ENCODE peak calls at places on chromosomes 6 and 20, in seven cellular contexts. X is heart left ventricle; F is activated CD8-positive, alpha-beta memory T cell treated with anti-CD3 and anti-CD28 coated beads, Interleukin-2, amount 50 U/mL, for 4 hours; O is foreskin keratinocyte; C is stimulated activated CD4-positive, alpha-beta T cell treated with anti-CD3 and anti-CD28 coated beads, TNF-alpha, amount 100 ng/mL, for 1 hour; D is NCI-H2081; Z is lung. P is an unnamed sample.

GRCh38 chr20:63854766-63855362 is 6.4 kb upstream of the ABHD16B start:
- DNase-seq in X (peak), F (no peak), O (no peak), C (no peak), D (no peak), Z (no peak), P (no peak)

GRCh38 chr6:159969204-159969912 is 476 bp downstream of the IGF2R start:
- DNase-seq in X (peak), F (peak), O (no peak), C (no peak), D (no peak), Z (no peak), P (peak)

GRCh38 chr6:139439278-139439813 is 64.9 kb upstream of the CITED2 start:
- DNase-seq in X (no peak), F (no peak), O (no peak), C (no peak), D (no peak), Z (no peak), P (no peak)

GRCh38 chr6:12371641-12372146 is 81.5 kb downstream of the EDN1 start:
- DNase-seq in X (no peak), F (no peak), O (peak), C (no peak), D (no peak), Z (no peak), P (no peak)

GRCh38 chr6:167219967-167220512 is 62.3 kb upstream of the GPR31 start:
- DNase-seq in X (no peak), F (no peak), O (no peak), C (no peak), D (no peak), Z (no peak), P (no peak)

GRCh38 chr6:44307217-44307616 is 5.9 kb downstream of the AARS2 start:
- DNase-seq in X (no peak), F (no peak), O (no peak), C (no peak), D (no peak), Z (no peak), P (no peak)

GRCh38 chr6:101826678-101827077 is 433.2 kb downstream of the GRIK2 start:
- DNase-seq in X (no peak), F (no peak), O (no peak), C (no peak), D (no peak), Z (no peak), P (no peak)

GRCh38 chr6:107716688-107717089 is 107.4 kb downstream of the SCML4 start:
- DNase-seq in X (no peak), F (peak), O (no peak), C (no peak), D (no peak), Z (no peak), P (peak)

GRCh38 chr6:138250513-138251247 is 32.4 kb upstream of the PBOV1 start:
- DNase-seq in X (peak), F (no peak), O (peak), C (no peak), D (no peak), Z (peak), P (no peak)

GRCh38 chr20:37529214-37529967 is 1.7 kb upstream of the BLCAP start:
- DNase-seq in X (no peak), F (no peak), O (no peak), C (no peak), D (no peak), Z (no peak), P (no peak)

GRCh38 chr6:26025047-26025893 is 62.0 kb upstream of the HFE start:
- DNase-seq in X (peak), F (no peak), O (peak), C (no peak), D (no peak), Z (no peak), P (no peak)

GRCh38 chr6:72374864-72375263 is 247.0 kb upstream of the KCNQ5 start:
- DNase-seq in X (no peak), F (no peak), O (no peak), C (no peak), D (peak), Z (no peak), P (no peak)

GRCh38 chr6:52635049-52635577 is 35.8 kb upstream of the TMEM14A start:
- DNase-seq in X (no peak), F (no peak), O (no peak), C (no peak), D (no peak), Z (no peak), P (no peak)

GRCh38 chr6:41713650-41714291 is 21.6 kb downstream of the TFEB start:
- DNase-seq in X (peak), F (no peak), O (no peak), C (no peak), D (no peak), Z (no peak), P (no peak)

GRCh38 chr6:129736105-129736504 is 26.1 kb upstream of the ARHGAP18 start:
- DNase-seq in X (no peak), F (no peak), O (no peak), C (no peak), D (no peak), Z (no peak), P (no peak)

GRCh38 chr6:5695260-5696245 is 311.2 kb downstream of the NRN1 start:
- DNase-seq in X (no peak), F (no peak), O (no peak), C (no peak), D (no peak), Z (no peak), P (no peak)

GRCh38 chr6:156731436-156731835 is 45.7 kb upstream of the ARID1B start:
- DNase-seq in X (no peak), F (no peak), O (peak), C (no peak), D (peak), Z (no peak), P (no peak)

P was measured in effector CD8-positive, alpha-beta T cell.